ENCODE peak calls at places on chromosomes 1 and 21, in eight cellular contexts. One of them, this sample, is unnamed.

GRCh38 chr1:25040122-25040685 is 110.1 kb upstream of the RUNX3 start:
- DNase-seq in WTC11: no peak
- DNase-seq in glomerular endothelial cell: no peak
- DNase-seq in PC-9: no peak
- DNase-seq in hepatic stellate cell: no peak
- DNase-seq in choroid plexus epithelial cell: no peak
- DNase-seq in GM13977: no peak
- DNase-seq in HuH-7.5: no peak
- DNase-seq in this sample: no peak

GRCh38 chr1:39411526-39411925 is 79.9 kb upstream of the BMP8A start:
- DNase-seq in glomerular endothelial cell: no peak
- DNase-seq in hepatic stellate cell: no peak
- DNase-seq in WTC11: no peak
- DNase-seq in GM13977: no peak
- DNase-seq in PC-9: no peak
- DNase-seq in HuH-7.5: no peak
- DNase-seq in choroid plexus epithelial cell: no peak
- DNase-seq in this sample: no peak

GRCh38 chr1:15704526-15705183 is 20.5 kb downstream of the PLEKHM2 start:
- DNase-seq in choroid plexus epithelial cell: no peak
- DNase-seq in HuH-7.5: no peak
- DNase-seq in GM13977: no peak
- DNase-seq in WTC11: no peak
- DNase-seq in PC-9: no peak
- DNase-seq in hepatic stellate cell: no peak
- DNase-seq in glomerular endothelial cell: no peak
- DNase-seq in this sample: no peak

GRCh38 chr1:61951731-61952585 is 209.7 kb downstream of the PATJ start:
- DNase-seq in WTC11: no peak
- DNase-seq in glomerular endothelial cell: no peak
- DNase-seq in choroid plexus epithelial cell: peak
- DNase-seq in HuH-7.5: no peak
- DNase-seq in GM13977: no peak
- DNase-seq in PC-9: peak
- DNase-seq in hepatic stellate cell: no peak
- DNase-seq in this sample: no peak

GRCh38 chr1:185474440-185475149 is 157.6 kb upstream of the IVNS1ABP start:
- DNase-seq in GM13977: no peak
- DNase-seq in HuH-7.5: no peak
- DNase-seq in hepatic stellate cell: no peak
- DNase-seq in choroid plexus epithelial cell: no peak
- DNase-seq in WTC11: no peak
- DNase-seq in glomerular endothelial cell: no peak
- DNase-seq in PC-9: no peak
- DNase-seq in this sample: no peak

GRCh38 chr1:247182994-247183393 is 11.2 kb upstream of the ZNF124 start:
- DNase-seq in HuH-7.5: no peak
- DNase-seq in glomerular endothelial cell: no peak
- DNase-seq in choroid plexus epithelial cell: no peak
- DNase-seq in PC-9: no peak
- DNase-seq in WTC11: no peak
- DNase-seq in hepatic stellate cell: no peak
- DNase-seq in GM13977: no peak
- DNase-seq in this sample: no peak

GRCh38 chr21:15439726-15440125 is 290.1 kb upstream of the USP25 start:
- DNase-seq in choroid plexus epithelial cell: no peak
- DNase-seq in GM13977: no peak
- DNase-seq in PC-9: no peak
- DNase-seq in WTC11: no peak
- DNase-seq in hepatic stellate cell: no peak
- DNase-seq in HuH-7.5: no peak
- DNase-seq in glomerular endothelial cell: no peak
- DNase-seq in this sample: no peak

GRCh38 chr1:200510228-200510623 is 100.4 kb upstream of the ZNF281 start:
- DNase-seq in choroid plexus epithelial cell: peak
- DNase-seq in hepatic stellate cell: peak
- DNase-seq in WTC11: peak
- DNase-seq in glomerular endothelial cell: peak
- DNase-seq in PC-9: peak
- DNase-seq in GM13977: peak
- DNase-seq in HuH-7.5: peak
- DNase-seq in this sample: peak

GRCh38 chr1:225813250-225813964 is 3.5 kb downstream of the EPHX1 start:
- DNase-seq in PC-9: peak
- DNase-seq in HuH-7.5: peak
- DNase-seq in choroid plexus epithelial cell: peak
- DNase-seq in glomerular endothelial cell: no peak
- DNase-seq in GM13977: no peak
- DNase-seq in WTC11: no peak
- DNase-seq in hepatic stellate cell: peak
- DNase-seq in this sample: no peak

GRCh38 chr21:21039624-21040023 is 41.4 kb downstream of the NCAM2 start:
- DNase-seq in choroid plexus epithelial cell: no peak
- DNase-seq in GM13977: no peak
- DNase-seq in HuH-7.5: no peak
- DNase-seq in PC-9: no peak
- DNase-seq in WTC11: no peak
- DNase-seq in glomerular endothelial cell: no peak
- DNase-seq in hepatic stellate cell: no peak
- DNase-seq in this sample: peak

GRCh38 chr1:98940680-98941079 is 64.0 kb downstream of the PLPPR5 start:
- DNase-seq in choroid plexus epithelial cell: peak
- DNase-seq in WTC11: no peak
- DNase-seq in HuH-7.5: no peak
- DNase-seq in hepatic stellate cell: peak
- DNase-seq in glomerular endothelial cell: no peak
- DNase-seq in GM13977: no peak
- DNase-seq in PC-9: no peak
- DNase-seq in this sample: no peak

GRCh38 chr1:30790850-30791778 is 33.5 kb upstream of the LAPTM5 start:
- DNase-seq in HuH-7.5: no peak
- DNase-seq in WTC11: no peak
- DNase-seq in GM13977: peak
- DNase-seq in glomerular endothelial cell: no peak
- DNase-seq in hepatic stellate cell: no peak
- DNase-seq in choroid plexus epithelial cell: no peak
- DNase-seq in PC-9: no peak
- DNase-seq in this sample: no peak

GRCh38 chr1:36486436-36487335 is 4.0 kb upstream of the CSF3R start:
- DNase-seq in hepatic stellate cell: no peak
- DNase-seq in WTC11: no peak
- DNase-seq in choroid plexus epithelial cell: peak
- DNase-seq in glomerular endothelial cell: no peak
- DNase-seq in HuH-7.5: peak
- DNase-seq in GM13977: no peak
- DNase-seq in PC-9: peak
- DNase-seq in this sample: no peak

GRCh38 chr1:11730429-11730861 is 5.5 kb upstream of the AGTRAP start:
- DNase-seq in GM13977: no peak
- DNase-seq in glomerular endothelial cell: no peak
- DNase-seq in HuH-7.5: no peak
- DNase-seq in WTC11: no peak
- DNase-seq in PC-9: no peak
- DNase-seq in hepatic stellate cell: peak
- DNase-seq in choroid plexus epithelial cell: peak
- DNase-seq in this sample: no peak

GRCh38 chr1:233668725-233669294 is 54.9 kb downstream of the KCNK1 start:
- DNase-seq in choroid plexus epithelial cell: peak
- DNase-seq in GM13977: peak
- DNase-seq in HuH-7.5: no peak
- DNase-seq in glomerular endothelial cell: no peak
- DNase-seq in hepatic stellate cell: no peak
- DNase-seq in PC-9: peak
- DNase-seq in WTC11: no peak
- DNase-seq in this sample: no peak

GRCh38 chr1:113538225-113538624 is 147.9 kb downstream of the MAGI3 start:
- DNase-seq in choroid plexus epithelial cell: no peak
- DNase-seq in PC-9: no peak
- DNase-seq in GM13977: no peak
- DNase-seq in hepatic stellate cell: no peak
- DNase-seq in glomerular endothelial cell: no peak
- DNase-seq in WTC11: no peak
- DNase-seq in HuH-7.5: no peak
- DNase-seq in this sample: no peak

GRCh38 chr1:16068356-16069270 is 4.8 kb downstream of the FAM131C start:
- DNase-seq in PC-9: peak
- DNase-seq in glomerular endothelial cell: no peak
- DNase-seq in WTC11: no peak
- DNase-seq in GM13977: no peak
- DNase-seq in hepatic stellate cell: peak
- DNase-seq in HuH-7.5: no peak
- DNase-seq in choroid plexus epithelial cell: no peak
- DNase-seq in this sample: no peak

GRCh38 chr1:64171797-64172281 is 31.6 kb upstream of the UBE2U start:
- DNase-seq in hepatic stellate cell: peak
- DNase-seq in WTC11: no peak
- DNase-seq in choroid plexus epithelial cell: peak
- DNase-seq in HuH-7.5: no peak
- DNase-seq in glomerular endothelial cell: no peak
- DNase-seq in PC-9: peak
- DNase-seq in GM13977: no peak
- DNase-seq in this sample: no peak

GRCh38 chr1:109922326-109922725 is 11.7 kb downstream of the CSF1 start:
- DNase-seq in WTC11: no peak
- DNase-seq in HuH-7.5: no peak
- DNase-seq in GM13977: no peak
- DNase-seq in glomerular endothelial cell: no peak
- DNase-seq in hepatic stellate cell: no peak
- DNase-seq in PC-9: no peak
- DNase-seq in choroid plexus epithelial cell: no peak
- DNase-seq in this sample: no peak

GRCh38 chr1:180933141-180933540 is 20.4 kb downstream of the KIAA1614 start:
- DNase-seq in WTC11: no peak
- DNase-seq in hepatic stellate cell: no peak
- DNase-seq in choroid plexus epithelial cell: no peak
- DNase-seq in GM13977: no peak
- DNase-seq in PC-9: no peak
- DNase-seq in HuH-7.5: no peak
- DNase-seq in glomerular endothelial cell: no peak
- DNase-seq in this sample: no peak

GRCh38 chr1:21775985-21776562 is 6.9 kb downstream of the USP48 start:
- DNase-seq in PC-9: no peak
- DNase-seq in choroid plexus epithelial cell: peak
- DNase-seq in GM13977: no peak
- DNase-seq in HuH-7.5: no peak
- DNase-seq in glomerular endothelial cell: no peak
- DNase-seq in hepatic stellate cell: no peak
- DNase-seq in WTC11: no peak
- DNase-seq in this sample: no peak

GRCh38 chr21:41024341-41025056 is 143.5 kb upstream of the BACE2 start:
- DNase-seq in PC-9: no peak
- DNase-seq in HuH-7.5: no peak
- DNase-seq in hepatic stellate cell: no peak
- DNase-seq in choroid plexus epithelial cell: no peak
- DNase-seq in GM13977: no peak
- DNase-seq in WTC11: no peak
- DNase-seq in glomerular endothelial cell: no peak
- DNase-seq in this sample: peak

GRCh38 chr1:200767326-200767725 is 28.6 kb downstream of the CAMSAP2 start:
- DNase-seq in GM13977: no peak
- DNase-seq in choroid plexus epithelial cell: peak
- DNase-seq in HuH-7.5: no peak
- DNase-seq in WTC11: no peak
- DNase-seq in glomerular endothelial cell: no peak
- DNase-seq in hepatic stellate cell: no peak
- DNase-seq in PC-9: no peak
- DNase-seq in this sample: no peak

GRCh38 chr1:172821609-172822274 is 162.8 kb downstream of the FASLG start:
- DNase-seq in GM13977: no peak
- DNase-seq in PC-9: no peak
- DNase-seq in HuH-7.5: no peak
- DNase-seq in hepatic stellate cell: peak
- DNase-seq in choroid plexus epithelial cell: peak
- DNase-seq in glomerular endothelial cell: no peak
- DNase-seq in WTC11: no peak
- DNase-seq in this sample: no peak

GRCh38 chr1:92484472-92485373 is 2.0 kb downstream of the GFI1 start:
- DNase-seq in WTC11: peak
- DNase-seq in GM13977: peak
- DNase-seq in glomerular endothelial cell: no peak
- DNase-seq in hepatic stellate cell: peak
- DNase-seq in PC-9: peak
- DNase-seq in HuH-7.5: peak
- DNase-seq in choroid plexus epithelial cell: no peak
- DNase-seq in this sample: peak

GRCh38 chr1:40782371-40782956 is 1.1 kb upstream of the KCNQ4 start:
- DNase-seq in glomerular endothelial cell: no peak
- DNase-seq in WTC11: peak
- DNase-seq in GM13977: no peak
- DNase-seq in choroid plexus epithelial cell: no peak
- DNase-seq in PC-9: peak
- DNase-seq in hepatic stellate cell: peak
- DNase-seq in HuH-7.5: peak
- DNase-seq in this sample: peak

GRCh38 chr1:207309775-207310273 is 11.7 kb upstream of the CD55 start:
- DNase-seq in hepatic stellate cell: peak
- DNase-seq in choroid plexus epithelial cell: peak
- DNase-seq in HuH-7.5: no peak
- DNase-seq in GM13977: peak
- DNase-seq in glomerular endothelial cell: peak
- DNase-seq in PC-9: peak
- DNase-seq in WTC11: no peak
- DNase-seq in this sample: no peak

GRCh38 chr1:232615401-232615800 is 14.5 kb downstream of the SIPA1L2 start:
- DNase-seq in HuH-7.5: no peak
- DNase-seq in PC-9: no peak
- DNase-seq in GM13977: no peak
- DNase-seq in hepatic stellate cell: no peak
- DNase-seq in glomerular endothelial cell: no peak
- DNase-seq in choroid plexus epithelial cell: no peak
- DNase-seq in WTC11: no peak
- DNase-seq in this sample: no peak

GRCh38 chr1:6822530-6823359 is 37.5 kb downstream of the CAMTA1 start:
- DNase-seq in HuH-7.5: no peak
- DNase-seq in hepatic stellate cell: no peak
- DNase-seq in choroid plexus epithelial cell: no peak
- DNase-seq in glomerular endothelial cell: no peak
- DNase-seq in PC-9: no peak
- DNase-seq in WTC11: no peak
- DNase-seq in GM13977: peak
- DNase-seq in this sample: no peak

GRCh38 chr1:244876228-244876910 is 12.0 kb upstream of the HNRNPU start:
- DNase-seq in glomerular endothelial cell: no peak
- DNase-seq in choroid plexus epithelial cell: no peak
- DNase-seq in hepatic stellate cell: no peak
- DNase-seq in GM13977: no peak
- DNase-seq in WTC11: no peak
- DNase-seq in PC-9: peak
- DNase-seq in HuH-7.5: no peak
- DNase-seq in this sample: no peak

GRCh38 chr1:6488602-6489382 is 2.7 kb downstream of the PLEKHG5 start:
- DNase-seq in WTC11: no peak
- DNase-seq in hepatic stellate cell: no peak
- DNase-seq in GM13977: no peak
- DNase-seq in glomerular endothelial cell: no peak
- DNase-seq in PC-9: peak
- DNase-seq in choroid plexus epithelial cell: no peak
- DNase-seq in HuH-7.5: no peak
- DNase-seq in this sample: peak

GRCh38 chr1:55484173-55484572 is 269.0 kb upstream of the USP24 start:
- DNase-seq in hepatic stellate cell: no peak
- DNase-seq in PC-9: no peak
- DNase-seq in HuH-7.5: no peak
- DNase-seq in WTC11: no peak
- DNase-seq in GM13977: no peak
- DNase-seq in choroid plexus epithelial cell: no peak
- DNase-seq in glomerular endothelial cell: no peak
- DNase-seq in this sample: no peak

GRCh38 chr1:36585760-36586072 is 103.0 kb upstream of the CSF3R start:
- DNase-seq in GM13977: no peak
- DNase-seq in hepatic stellate cell: no peak
- DNase-seq in glomerular endothelial cell: no peak
- DNase-seq in HuH-7.5: no peak
- DNase-seq in WTC11: no peak
- DNase-seq in PC-9: no peak
- DNase-seq in choroid plexus epithelial cell: no peak
- DNase-seq in this sample: peak